ENCODE peak calls at places on chromosomes 16 and 17, in four cellular contexts. One of them, this sample, is unnamed.

GRCh38 chr17:76107507-76107906 is 3.9 kb upstream of the EXOC7 start:
- DNase-seq in HL-60: no peak
- DNase-seq in GM12891: no peak
- DNase-seq in GM12878: no peak
- DNase-seq in this sample: no peak

GRCh38 chr16:73064227-73064995 is 16.5 kb upstream of the ZFHX3 start:
- DNase-seq in HL-60: no peak
- DNase-seq in GM12891: peak
- DNase-seq in GM12878: no peak
- DNase-seq in this sample: peak

GRCh38 chr16:51994597-51994996 is 552.3 kb downstream of the TOX3 start:
- DNase-seq in HL-60: no peak
- DNase-seq in GM12878: no peak
- DNase-seq in GM12891: no peak
- DNase-seq in this sample: no peak

GRCh38 chr16:3095869-3096268 is 3.2 kb downstream of the ZSCAN10 start:
- DNase-seq in GM12891: peak
- DNase-seq in HL-60: peak
- DNase-seq in GM12878: no peak
- DNase-seq in this sample: peak

GRCh38 chr16:49437344-49437743 is 63.7 kb downstream of the C16orf78 start:
- DNase-seq in GM12878: no peak
- DNase-seq in HL-60: no peak
- DNase-seq in GM12891: no peak
- DNase-seq in this sample: no peak

GRCh38 chr17:7806592-7806991 is 27.4 kb upstream of the KDM6B start:
- DNase-seq in GM12878: no peak
- DNase-seq in GM12891: no peak
- DNase-seq in HL-60: no peak
- DNase-seq in this sample: no peak

GRCh38 chr16:2964416-2965223 is 545 bp downstream of the KREMEN2 start:
- DNase-seq in GM12891: peak
- DNase-seq in HL-60: no peak
- DNase-seq in GM12878: no peak
- DNase-seq in this sample: peak

GRCh38 chr16:14151256-14152030 is 80.3 kb downstream of the MRTFB start:
- DNase-seq in HL-60: no peak
- DNase-seq in GM12878: no peak
- DNase-seq in GM12891: no peak
- DNase-seq in this sample: no peak

GRCh38 chr17:72305964-72306551 is 185.2 kb downstream of the SOX9 start:
- DNase-seq in GM12891: no peak
- DNase-seq in HL-60: no peak
- DNase-seq in GM12878: no peak
- DNase-seq in this sample: no peak

GRCh38 chr17:12302711-12303110 is 282.0 kb downstream of the MAP2K4 start:
- DNase-seq in HL-60: no peak
- DNase-seq in GM12878: no peak
- DNase-seq in GM12891: no peak
- DNase-seq in this sample: no peak

GRCh38 chr17:45820052-45820780 is 24.5 kb upstream of the SPPL2C start:
- DNase-seq in GM12878: no peak
- DNase-seq in HL-60: no peak
- DNase-seq in GM12891: no peak
- DNase-seq in this sample: no peak

GRCh38 chr17:57868775-57869598 is 19.1 kb upstream of the MRPS23 start:
- DNase-seq in GM12878: no peak
- DNase-seq in HL-60: no peak
- DNase-seq in GM12891: no peak
- DNase-seq in this sample: no peak

GRCh38 chr17:784143-784542 is 2.0 kb downstream of the MRM3 start:
- DNase-seq in HL-60: no peak
- DNase-seq in GM12891: no peak
- DNase-seq in GM12878: no peak
- DNase-seq in this sample: no peak

GRCh38 chr17:36884495-36885160 is 52.6 kb upstream of the LHX1 start:
- DNase-seq in GM12878: no peak
- DNase-seq in GM12891: no peak
- DNase-seq in HL-60: no peak
- DNase-seq in this sample: no peak

GRCh38 chr16:57308041-57308440 is 23.6 kb upstream of the PLLP start:
- DNase-seq in GM12891: no peak
- DNase-seq in GM12878: no peak
- DNase-seq in HL-60: no peak
- DNase-seq in this sample: no peak

GRCh38 chr17:75698659-75699058 is 22.6 kb upstream of the ITGB4 start:
- DNase-seq in GM12891: no peak
- DNase-seq in GM12878: no peak
- DNase-seq in HL-60: no peak
- DNase-seq in this sample: no peak

GRCh38 chr17:51016099-51016498 is 104.6 kb downstream of the SPAG9 start:
- DNase-seq in GM12891: no peak
- DNase-seq in GM12878: no peak
- DNase-seq in HL-60: no peak
- DNase-seq in this sample: no peak

GRCh38 chr17:4175921-4176802 is 33.2 kb downstream of the CYB5D2 start:
- DNase-seq in GM12891: no peak
- DNase-seq in GM12878: no peak
- DNase-seq in HL-60: no peak
- DNase-seq in this sample: no peak

GRCh38 chr16:28042856-28043255 is 20.7 kb downstream of the GSG1L start:
- DNase-seq in GM12878: no peak
- DNase-seq in HL-60: no peak
- DNase-seq in GM12891: no peak
- DNase-seq in this sample: no peak

GRCh38 chr16:25978227-25978626 is 286.5 kb downstream of the HS3ST4 start:
- DNase-seq in GM12891: no peak
- DNase-seq in GM12878: no peak
- DNase-seq in HL-60: no peak
- DNase-seq in this sample: no peak

GRCh38 chr17:31392002-31392855 is 754 bp downstream of the RAB11FIP4 start:
- DNase-seq in GM12891: no peak
- DNase-seq in GM12878: no peak
- DNase-seq in HL-60: no peak
- DNase-seq in this sample: no peak

GRCh38 chr17:61805399-61805798 is 57.9 kb downstream of the BRIP1 start:
- DNase-seq in HL-60: no peak
- DNase-seq in GM12891: no peak
- DNase-seq in GM12878: no peak
- DNase-seq in this sample: no peak
- TF ChIP-seq SPI1 in HL-60: no peak
- TF ChIP-seq SPI1 in GM12891: no peak
- TF ChIP-seq SPI1 in GM12878: no peak
- TF ChIP-seq SPI1 in this sample: no peak

GRCh38 chr17:82367724-82368524 is 3.6 kb upstream of the UTS2R start:
- DNase-seq in GM12878: no peak
- DNase-seq in HL-60: no peak
- DNase-seq in GM12891: no peak
- DNase-seq in this sample: peak
- TF ChIP-seq SPI1 in GM12878: no peak
- TF ChIP-seq SPI1 in HL-60: no peak
- TF ChIP-seq SPI1 in GM12891: no peak
- TF ChIP-seq SPI1 in this sample: no peak

DNA sequence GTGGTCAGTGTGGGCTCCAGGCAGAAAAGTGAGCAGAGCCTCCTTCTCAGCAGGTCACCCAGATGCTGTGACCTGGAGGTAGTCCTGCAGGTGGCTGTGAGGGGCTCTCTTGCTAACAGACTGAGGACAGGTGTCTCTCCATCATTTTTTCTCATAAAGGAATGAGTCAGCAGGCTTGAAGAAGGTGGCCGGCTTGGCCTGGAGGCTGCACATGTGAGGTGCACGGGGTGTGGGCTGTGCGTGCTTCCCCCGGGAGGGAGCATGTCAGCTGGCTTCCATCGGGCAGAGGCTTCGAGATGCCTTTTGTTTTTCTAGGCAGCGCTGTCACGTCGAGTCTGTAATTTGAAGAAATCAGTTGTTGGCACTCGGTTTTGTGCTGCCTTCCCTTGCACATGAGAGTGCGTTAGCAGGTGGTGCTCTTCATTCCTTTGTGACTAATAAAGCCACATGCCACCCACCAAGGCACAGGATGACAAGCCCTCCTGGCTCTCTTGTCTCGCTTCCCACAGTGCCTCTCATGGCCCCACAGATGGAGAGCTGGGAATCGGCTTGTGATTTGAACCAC is 89.8 kb downstream of the NPIPB11 start:
- DNase-seq in HL-60: no peak
- DNase-seq in GM12878: no peak
- DNase-seq in GM12891: no peak
- DNase-seq in this sample: no peak
- TF ChIP-seq SPI1 in HL-60: no peak
- TF ChIP-seq SPI1 in GM12878: no peak
- TF ChIP-seq SPI1 in GM12891: no peak
- TF ChIP-seq SPI1 in this sample: no peak

GRCh38 chr16:89863741-89864391 is 9.5 kb upstream of the TCF25 start:
- DNase-seq in GM12878: peak
- DNase-seq in HL-60: no peak
- DNase-seq in GM12891: no peak
- DNase-seq in this sample: no peak
- TF ChIP-seq SPI1 in GM12878: peak
- TF ChIP-seq SPI1 in HL-60: no peak
- TF ChIP-seq SPI1 in GM12891: peak
- TF ChIP-seq SPI1 in this sample: no peak

GRCh38 chr16:81491522-81492188 is 47.0 kb downstream of the CMIP start:
- DNase-seq in GM12878: no peak
- DNase-seq in GM12891: no peak
- DNase-seq in HL-60: no peak
- DNase-seq in this sample: no peak
- TF ChIP-seq SPI1 in GM12878: no peak
- TF ChIP-seq SPI1 in GM12891: no peak
- TF ChIP-seq SPI1 in HL-60: no peak
- TF ChIP-seq SPI1 in this sample: no peak

DNA sequence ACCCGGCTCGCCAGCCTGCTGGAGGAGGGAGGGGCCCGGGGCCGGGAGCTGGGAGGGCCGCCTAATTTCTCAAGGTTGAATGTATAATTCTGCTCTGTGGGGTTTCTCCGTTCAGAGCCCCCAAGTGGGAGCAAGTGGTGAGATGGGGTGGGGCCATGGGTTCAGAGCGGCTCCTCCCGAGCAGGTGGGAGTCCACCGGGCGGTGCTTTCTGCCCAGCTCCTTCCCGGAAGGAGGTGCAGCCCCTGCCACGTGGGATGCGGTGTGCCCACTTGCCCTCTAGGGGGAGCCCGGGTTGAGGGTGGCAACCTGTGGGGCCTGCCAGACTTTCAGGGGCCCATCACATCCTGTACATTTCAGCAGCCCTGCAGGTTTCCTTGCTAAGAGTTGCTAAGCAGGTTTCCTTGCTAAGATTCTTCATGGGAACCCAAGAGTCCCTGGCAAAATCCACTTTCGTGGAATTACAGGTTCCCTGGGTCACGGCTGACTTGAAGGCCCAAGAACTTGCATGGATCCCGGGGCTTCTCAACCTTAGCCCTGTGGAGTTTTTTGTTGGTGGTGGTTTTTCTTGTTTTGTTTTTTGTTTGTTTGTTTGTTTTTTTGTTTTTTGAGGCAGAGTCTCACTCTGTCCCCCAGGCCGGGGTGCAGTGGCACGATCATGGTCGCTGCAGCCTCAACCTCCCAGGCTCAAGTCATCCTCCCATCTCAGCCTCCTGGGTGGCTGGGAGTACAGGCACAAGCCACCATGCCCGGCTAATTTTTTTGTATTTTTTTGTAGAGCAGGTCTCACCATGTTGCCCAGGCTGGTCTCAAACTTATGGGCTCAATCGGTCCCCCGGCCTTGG is 196.6 kb upstream of the GSE1 start:
- DNase-seq in HL-60: peak
- DNase-seq in GM12891: peak
- DNase-seq in GM12878: no peak
- DNase-seq in this sample: peak
- TF ChIP-seq SPI1 in HL-60: no peak
- TF ChIP-seq SPI1 in GM12891: no peak
- TF ChIP-seq SPI1 in GM12878: no peak
- TF ChIP-seq SPI1 in this sample: no peak

DNA sequence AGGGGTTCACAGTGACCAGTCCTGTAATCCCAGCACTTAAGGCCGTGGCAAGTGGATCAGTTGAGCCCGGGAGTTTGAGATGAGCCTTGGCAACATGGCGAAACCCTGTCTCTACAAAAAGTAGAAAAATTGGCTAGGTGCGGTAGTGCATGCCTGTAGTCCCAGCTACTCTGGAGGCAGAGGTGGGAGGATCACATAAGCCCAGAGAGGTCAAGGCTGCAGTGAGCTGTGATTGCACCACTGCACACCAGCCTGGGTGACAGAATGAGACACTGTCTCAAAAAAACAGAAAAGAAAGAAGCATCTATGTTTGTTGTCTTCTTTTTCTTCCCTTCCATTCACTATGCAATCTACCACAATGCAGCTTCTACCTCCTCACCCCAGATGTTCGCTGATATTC is 151.9 kb upstream of the RBL2 start:
- DNase-seq in HL-60: no peak
- DNase-seq in GM12891: no peak
- DNase-seq in GM12878: no peak
- DNase-seq in this sample: no peak
- TF ChIP-seq SPI1 in HL-60: no peak
- TF ChIP-seq SPI1 in GM12891: no peak
- TF ChIP-seq SPI1 in GM12878: no peak
- TF ChIP-seq SPI1 in this sample: no peak

DNA sequence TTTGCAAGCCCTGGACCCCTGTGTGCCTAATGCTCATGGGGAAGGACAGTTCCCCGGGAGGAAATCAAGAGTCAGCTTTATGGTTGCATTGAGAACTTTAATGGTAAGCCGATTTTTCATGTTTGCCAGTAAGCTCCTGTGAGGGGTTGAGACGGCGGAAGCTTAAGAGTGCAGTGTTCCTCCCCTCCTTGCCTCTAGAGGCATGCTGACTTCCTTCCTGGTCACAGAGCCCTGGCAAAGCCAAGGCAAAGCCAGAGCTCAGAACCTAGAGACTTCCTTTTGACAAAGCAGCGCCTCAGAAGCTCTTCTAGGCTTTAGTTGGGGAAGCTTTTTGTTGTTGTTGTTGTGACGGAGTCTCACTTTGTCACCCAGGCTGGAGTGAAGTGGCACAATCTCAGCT is 2.7 kb upstream of the HEATR9 start:
- DNase-seq in GM12878: no peak
- DNase-seq in GM12891: no peak
- DNase-seq in HL-60: peak
- DNase-seq in this sample: no peak
- TF ChIP-seq SPI1 in GM12878: no peak
- TF ChIP-seq SPI1 in GM12891: peak
- TF ChIP-seq SPI1 in HL-60: peak
- TF ChIP-seq SPI1 in this sample: peak

GRCh38 chr16:88900653-88901052 is 34.2 kb upstream of the PABPN1L start:
- DNase-seq in GM12878: no peak
- DNase-seq in HL-60: no peak
- DNase-seq in GM12891: no peak
- DNase-seq in this sample: no peak
- TF ChIP-seq SPI1 in GM12878: no peak
- TF ChIP-seq SPI1 in HL-60: no peak
- TF ChIP-seq SPI1 in GM12891: no peak
- TF ChIP-seq SPI1 in this sample: no peak